ENCODE peak calls at places on chromosomes 1 and 21, in seven cellular contexts. D is right atrium auricular region; N is CD8-positive, alpha-beta memory T cell; G is pancreas; A is A549; J is CD4-positive, alpha-beta memory T cell; Y is right cardiac atrium. I is an unnamed sample.
A peak's percentile ranks its signal among the peaks of the same experiment; 100 is the strongest.

GRCh38 chr1:221637641-221638041 is 104.2 kb downstream of the DUSP10 start:
- DNase-seq in D (no peak), N (no peak), G (no peak), A (no peak), J (no peak), Y (peak; percentile 70), I (no peak)

GRCh38 chr1:208182880-208183279 is 61.3 kb downstream of the PLXNA2 start:
- DNase-seq in D (no peak), N (no peak), G (no peak), A (no peak), J (no peak), Y (no peak), I (no peak)

GRCh38 chr21:46038871-46039397 is 57.4 kb downstream of the COL6A1 start:
- DNase-seq in D (peak; percentile 93), N (no peak), G (no peak), A (no peak), J (no peak), Y (peak; percentile 91), I (no peak)

GRCh38 chr21:16454371-16454770 is 724.6 kb downstream of the USP25 start:
- DNase-seq in D (no peak), N (no peak), G (no peak), A (no peak), J (no peak), Y (no peak), I (no peak)

GRCh38 chr1:67716800-67717199 is 31.8 kb downstream of the GADD45A start:
- DNase-seq in D (no peak), N (no peak), G (no peak), A (no peak), J (no peak), Y (no peak), I (no peak)

GRCh38 chr1:210244746-210245367 is 12.3 kb downstream of the SERTAD4 start:
- DNase-seq in D (no peak), N (no peak), G (no peak), A (no peak), J (no peak), Y (no peak), I (no peak)

GRCh38 chr1:145849356-145850165 is 4.1 kb downstream of the NUDT17 start:
- DNase-seq in D (no peak), N (no peak), G (no peak), A (no peak), J (no peak), Y (no peak), I (no peak)

GRCh38 chr1:193411771-193412170 is 225.4 kb upstream of the B3GALT2 start:
- DNase-seq in D (no peak), N (no peak), G (no peak), A (no peak), J (peak; percentile 18), Y (no peak), I (no peak)

GRCh38 chr1:181801617-181802016 is 259.9 kb downstream of the ZNF648 start:
- DNase-seq in D (no peak), N (no peak), G (no peak), A (no peak), J (no peak), Y (no peak), I (no peak)

GRCh38 chr1:24551910-24552571 is 3.8 kb upstream of the NCMAP start:
- DNase-seq in D (no peak), N (no peak), G (no peak), A (no peak), J (no peak), Y (no peak), I (no peak)

GRCh38 chr1:23215291-23215690 is 2.0 kb downstream of the HTR1D start:
- DNase-seq in D (no peak), N (no peak), G (no peak), A (no peak), J (no peak), Y (no peak), I (no peak)

GRCh38 chr1:92980732-92981647 is 19.7 kb upstream of the DIPK1A start:
- DNase-seq in D (no peak), N (peak; percentile 82), G (no peak), A (no peak), J (peak; percentile 91), Y (no peak), I (no peak)

GRCh38 chr1:163094182-163094581 is 25.0 kb downstream of the RGS4 start:
- DNase-seq in D (no peak), N (no peak), G (no peak), A (no peak), J (no peak), Y (no peak), I (no peak)

GRCh38 chr1:159991513-159991912 is 37.5 kb upstream of the SLAMF9 start:
- DNase-seq in D (no peak), N (no peak), G (no peak), A (no peak), J (no peak), Y (no peak), I (peak; percentile 78)

GRCh38 chr1:157496121-157496526 is 56.2 kb downstream of the FCRL5 start:
- DNase-seq in D (no peak), N (peak; percentile 56), G (no peak), A (no peak), J (peak; percentile 32), Y (no peak), I (no peak)

GRCh38 chr21:28798798-28799197 is 193.9 kb downstream of the LTN1 start:
- DNase-seq in D (no peak), N (no peak), G (no peak), A (no peak), J (no peak), Y (no peak), I (no peak)

GRCh38 chr1:53051676-53052075 is 10.3 kb upstream of the PODN start:
- DNase-seq in D (no peak), N (no peak), G (no peak), A (no peak), J (no peak), Y (no peak), I (no peak)

GRCh38 chr21:45056917-45057560 is 17.3 kb upstream of the ADARB1 start:
- DNase-seq in D (no peak), N (peak; percentile 37), G (no peak), A (no peak), J (no peak), Y (no peak), I (no peak)

DNA sequence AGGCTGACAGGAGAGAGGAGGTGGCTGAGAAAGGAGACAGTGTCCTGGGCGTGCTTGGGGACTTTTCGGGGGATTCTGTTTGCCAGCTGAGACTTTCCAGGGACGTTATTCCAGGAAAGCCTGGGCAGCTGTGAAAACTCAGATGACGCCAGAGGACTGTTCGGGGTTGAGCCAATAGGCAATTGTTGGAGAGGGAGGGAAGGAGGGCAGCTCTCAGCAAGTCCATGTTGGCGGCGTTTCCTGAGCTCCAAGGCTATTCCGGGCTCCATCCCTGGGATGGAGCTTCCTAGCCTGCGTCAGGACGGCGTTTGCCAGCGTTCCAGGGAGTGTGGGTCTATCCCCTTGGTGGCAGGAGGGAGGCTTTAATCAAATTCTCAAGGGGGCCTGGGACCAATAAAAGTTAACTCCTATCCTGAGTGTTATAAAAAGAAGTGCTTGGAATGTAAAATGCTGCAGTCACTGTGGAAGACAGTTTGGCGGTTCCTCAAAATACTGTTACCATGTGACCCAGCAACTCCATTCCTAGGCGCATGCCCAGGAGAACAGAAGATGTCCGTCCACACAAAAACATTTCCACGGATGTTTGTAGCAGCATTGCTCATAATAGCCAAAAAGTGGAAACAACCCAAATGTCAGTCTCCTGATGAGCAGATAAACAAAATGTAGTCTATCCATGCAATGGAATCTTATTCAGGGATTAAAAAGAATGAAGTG is 15.2 kb downstream of the SLC27A3 start:
- DNase-seq in D (peak; percentile 93), N (no peak), G (peak; percentile 66), A (no peak), J (no peak), Y (peak; percentile 96), I (peak; percentile 45)
- H3K4me3 ChIP-seq in D (peak overlapping the region; percentile 32), N (no peak overlapping the region), G (peak overlapping the region; percentile 4), A (no peak overlapping the region), J (no peak overlapping the region), Y (peak overlapping the region; percentile 33), I (no peak overlapping the region)

DNA sequence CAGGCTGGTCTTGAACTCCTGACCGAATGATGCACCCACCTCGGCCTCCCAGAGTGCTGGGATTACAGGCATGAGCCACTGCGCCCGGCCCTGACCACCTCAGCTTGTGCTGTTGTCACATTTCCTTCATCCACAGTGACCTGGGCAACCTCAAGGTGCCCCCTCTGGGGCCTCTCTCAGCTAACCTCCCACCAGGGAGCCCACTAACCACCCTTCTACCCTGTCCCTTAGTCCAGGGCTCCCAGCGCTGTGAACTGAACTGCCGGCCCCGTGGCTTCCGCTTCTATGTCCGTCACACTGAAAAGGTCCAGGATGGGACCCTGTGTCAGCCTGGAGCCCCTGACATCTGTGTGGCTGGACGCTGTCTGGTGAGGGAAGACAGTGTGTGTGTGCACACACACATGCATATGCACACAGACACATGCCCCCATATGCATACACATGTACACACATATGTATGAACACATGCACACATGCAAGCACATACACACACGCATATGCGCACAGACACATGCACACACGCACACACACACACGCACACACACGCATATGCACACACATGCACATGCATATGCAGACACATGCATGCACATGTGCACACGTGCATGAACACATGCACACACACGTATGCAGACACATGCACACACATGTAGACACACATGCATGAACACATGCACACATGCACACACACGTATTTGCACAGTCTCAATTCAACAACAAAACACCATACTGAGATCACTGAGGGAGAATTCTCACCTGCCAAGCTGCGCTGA is 6.2 kb downstream of the ADAMTSL4 start:
- DNase-seq in D (no peak), N (no peak), G (no peak), A (no peak), J (no peak), Y (no peak), I (no peak)
- H3K27ac ChIP-seq in D (no peak overlapping the region), N (no peak overlapping the region), G (no peak overlapping the region), A (no peak overlapping the region), J (no peak overlapping the region), Y (no peak overlapping the region), I (no peak overlapping the region)

GRCh38 chr21:7957713-7958064 is 2563.7 kb upstream of the TPTE start:
- DNase-seq in D (no peak), N (no peak), G (no peak), A (no peak), J (no peak), Y (no peak), I (no peak)

GRCh38 chr21:7953058-7953457 is 2568.3 kb upstream of the TPTE start:
- DNase-seq in D (no peak), N (no peak), G (no peak), A (no peak), J (no peak), Y (no peak), I (no peak)

GRCh38 chr21:7947422-7947821 is 2574.0 kb upstream of the TPTE start:
- DNase-seq in D (no peak), N (no peak), G (no peak), A (no peak), J (no peak), Y (no peak), I (no peak)

GRCh38 chr21:7951854-7952519 is 2569.4 kb upstream of the TPTE start:
- DNase-seq in D (no peak), N (no peak), G (no peak), A (no peak), J (no peak), Y (no peak), I (no peak)

GRCh38 chr21:7952648-7953047 is 2568.7 kb upstream of the TPTE start:
- DNase-seq in D (no peak), N (no peak), G (no peak), A (no peak), J (no peak), Y (no peak), I (no peak)
- H3K4me3 ChIP-seq in D (no peak overlapping the region), N (no peak overlapping the region), G (no peak overlapping the region), A (no peak overlapping the region), J (no peak overlapping the region), Y (no peak overlapping the region), I (no peak overlapping the region)

DNA sequence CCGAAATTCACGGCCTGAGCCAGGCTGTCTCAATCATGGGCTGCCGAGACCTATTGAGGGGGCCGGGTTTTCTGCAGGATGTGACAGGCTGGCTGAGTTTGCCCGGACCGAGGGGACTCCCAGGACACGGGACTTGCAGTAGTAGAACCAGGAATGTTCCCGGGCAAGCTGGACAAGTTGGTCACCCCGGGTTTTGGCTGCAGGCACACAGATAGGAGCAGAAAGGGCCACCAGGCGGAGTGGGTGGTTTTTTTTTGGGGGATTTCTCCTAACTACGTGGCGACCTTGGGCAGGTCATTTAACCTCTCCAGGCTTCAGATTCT is 25.3 kb upstream of the TNFRSF1B start:
- DNase-seq in D (no peak), N (peak; percentile 34), G (no peak), A (no peak), J (no peak), Y (no peak), I (no peak)
- H3K27ac ChIP-seq in D (no peak overlapping the region), N (no peak overlapping the region), G (no peak overlapping the region), A (no peak overlapping the region), J (no peak overlapping the region), Y (no peak overlapping the region), I (no peak overlapping the region)

I was measured in right lobe of liver.